ENCODE peak calls at places on chromosomes 4 and X, in ten cellular contexts. One of them, this sample, is unnamed.

GRCh38 chrX:114058988-114059418 is 524.9 kb upstream of the HTR2C start:
- DNase-seq in EL: no peak
- DNase-seq in NAMALWA: no peak
- DNase-seq in Calu3: peak
- DNase-seq in NCI-H510A: no peak
- DNase-seq in H54: no peak
- DNase-seq in GM03348: no peak
- DNase-seq in iris pigment epithelial cell: no peak
- DNase-seq in endothelial cell: no peak
- DNase-seq in HL-60: no peak
- DNase-seq in this sample: no peak

GRCh38 chrX:133527415-133527814 is 112.1 kb upstream of the GPC4 start:
- DNase-seq in iris pigment epithelial cell: no peak
- DNase-seq in endothelial cell: no peak
- DNase-seq in Calu3: no peak
- DNase-seq in NCI-H510A: no peak
- DNase-seq in HL-60: no peak
- DNase-seq in NAMALWA: no peak
- DNase-seq in EL: no peak
- DNase-seq in GM03348: no peak
- DNase-seq in H54: no peak
- DNase-seq in this sample: no peak

GRCh38 chrX:87900320-87900908 is 382.8 kb downstream of the KLHL4 start:
- DNase-seq in HL-60: no peak
- DNase-seq in Calu3: no peak
- DNase-seq in EL: no peak
- DNase-seq in H54: no peak
- DNase-seq in GM03348: no peak
- DNase-seq in iris pigment epithelial cell: no peak
- DNase-seq in endothelial cell: no peak
- DNase-seq in NAMALWA: peak
- DNase-seq in NCI-H510A: no peak
- DNase-seq in this sample: no peak

GRCh38 chr4:89123418-89123817 is 12.1 kb downstream of the TIGD2 start:
- DNase-seq in NAMALWA: no peak
- DNase-seq in HL-60: no peak
- DNase-seq in GM03348: no peak
- DNase-seq in iris pigment epithelial cell: peak
- DNase-seq in endothelial cell: no peak
- DNase-seq in NCI-H510A: no peak
- DNase-seq in EL: peak
- DNase-seq in H54: no peak
- DNase-seq in Calu3: peak
- DNase-seq in this sample: no peak

GRCh38 chr4:187480146-187481145 is 515.1 kb upstream of the ZFP42 start:
- DNase-seq in Calu3: no peak
- DNase-seq in NAMALWA: no peak
- DNase-seq in iris pigment epithelial cell: peak
- DNase-seq in GM03348: peak
- DNase-seq in H54: peak
- DNase-seq in endothelial cell: no peak
- DNase-seq in HL-60: no peak
- DNase-seq in NCI-H510A: no peak
- DNase-seq in EL: peak
- DNase-seq in this sample: peak

GRCh38 chr4:137909910-137910309 is 332.2 kb downstream of the SLC7A11 start:
- DNase-seq in NCI-H510A: no peak
- DNase-seq in HL-60: no peak
- DNase-seq in H54: no peak
- DNase-seq in endothelial cell: no peak
- DNase-seq in GM03348: no peak
- DNase-seq in NAMALWA: no peak
- DNase-seq in Calu3: peak
- DNase-seq in EL: peak
- DNase-seq in iris pigment epithelial cell: no peak
- DNase-seq in this sample: peak

GRCh38 chrX:71846429-71846828 is 64.2 kb upstream of the NHSL2 start:
- DNase-seq in H54: no peak
- DNase-seq in NAMALWA: no peak
- DNase-seq in EL: peak
- DNase-seq in HL-60: no peak
- DNase-seq in iris pigment epithelial cell: peak
- DNase-seq in NCI-H510A: no peak
- DNase-seq in GM03348: no peak
- DNase-seq in endothelial cell: no peak
- DNase-seq in Calu3: no peak
- DNase-seq in this sample: no peak

GRCh38 chr4:139913995-139914394 is 240.0 kb downstream of the MAML3 start:
- DNase-seq in EL: peak
- DNase-seq in Calu3: no peak
- DNase-seq in iris pigment epithelial cell: peak
- DNase-seq in H54: no peak
- DNase-seq in NAMALWA: no peak
- DNase-seq in GM03348: peak
- DNase-seq in HL-60: no peak
- DNase-seq in NCI-H510A: no peak
- DNase-seq in endothelial cell: no peak
- DNase-seq in this sample: peak

GRCh38 chr4:150002561-150002960 is 75.7 kb upstream of the DCLK2 start:
- DNase-seq in iris pigment epithelial cell: peak
- DNase-seq in NAMALWA: no peak
- DNase-seq in H54: no peak
- DNase-seq in GM03348: no peak
- DNase-seq in HL-60: no peak
- DNase-seq in NCI-H510A: no peak
- DNase-seq in endothelial cell: no peak
- DNase-seq in EL: peak
- DNase-seq in Calu3: no peak
- DNase-seq in this sample: no peak

GRCh38 chr4:86496094-86497060 is 97.7 kb upstream of the PTPN13 start:
- DNase-seq in HL-60: peak
- DNase-seq in H54: no peak
- DNase-seq in EL: peak
- DNase-seq in Calu3: peak
- DNase-seq in NCI-H510A: peak
- DNase-seq in iris pigment epithelial cell: peak
- DNase-seq in NAMALWA: peak
- DNase-seq in endothelial cell: peak
- DNase-seq in GM03348: peak
- DNase-seq in this sample: peak